ENCODE peak calls at places on chromosome 11, in four cellular contexts. F is heart left ventricle, I is IMR-90, K is spleen. J is an unnamed sample.

GRCh38 chr11:821513-822371 is 3.0 kb downstream of the PNPLA2 start:
- DNase-seq in K (no peak), I (no peak), F (no peak), J (no peak)

GRCh38 chr11:70826541-70826943 is 425.8 kb downstream of the SHANK2 start:
- DNase-seq in K (no peak), F (no peak), I (no peak), J (peak; percentile 25)

GRCh38 chr11:46050065-46050464 is 71.2 kb downstream of the PHF21A start:
- DNase-seq in K (no peak), I (peak; percentile 85), F (no peak), J (no peak)

GRCh38 chr11:127230392-127230791 is 229.8 kb upstream of the KIRREL3 start:
- DNase-seq in I (no peak), F (no peak), K (no peak), J (no peak)

GRCh38 chr11:74676596-74676995 is 54.6 kb downstream of the CHRDL2 start:
- DNase-seq in I (no peak), F (no peak), K (peak; percentile 43), J (no peak)

GRCh38 chr11:130786586-130786985 is 129.7 kb downstream of the SNX19 start:
- DNase-seq in I (no peak), K (no peak), F (no peak), J (no peak)

GRCh38 chr11:118820412-118821357 is 29.7 kb upstream of the DDX6 start:
- DNase-seq in F (peak; percentile 87), K (peak; percentile 85), I (no peak), J (peak; percentile 10)

GRCh38 chr11:73680687-73681086 is 34.3 kb downstream of the PLEKHB1 start:
- DNase-seq in K (no peak), I (peak; percentile 44), F (no peak), J (no peak)

GRCh38 chr11:103699216-103699615 is 337.2 kb upstream of the DDI1 start:
- DNase-seq in I (no peak), F (no peak), K (no peak), J (no peak)

GRCh38 chr11:15113381-15113780 is 1.3 kb upstream of the INSC start:
- DNase-seq in K (peak; percentile 89), F (no peak), I (no peak), J (no peak)

GRCh38 chr11:80758787-80759186 is 1318.0 kb upstream of the TENM4 start:
- DNase-seq in F (no peak), K (no peak), I (no peak), J (no peak)

GRCh38 chr11:31387379-31387778 is 17.7 kb downstream of the DNAJC24 start:
- DNase-seq in K (no peak), F (no peak), I (peak; percentile 16), J (no peak)

GRCh38 chr11:94151311-94151710 is 22.7 kb downstream of the PANX1 start:
- DNase-seq in F (no peak), I (no peak), K (no peak), J (no peak)

GRCh38 chr11:128463386-128463829 is 124.0 kb downstream of the ETS1 start:
- DNase-seq in I (peak; percentile 99), F (no peak), K (no peak), J (no peak)

GRCh38 chr11:45892856-45893255 is 7.4 kb downstream of the MAPK8IP1 start:
- DNase-seq in K (no peak), I (no peak), F (no peak), J (no peak)

GRCh38 chr11:4882543-4882942 is 843 bp downstream of the OR51T1 start:
- DNase-seq in K (no peak), I (no peak), F (no peak), J (no peak)

GRCh38 chr11:63014408-63015055 is 1.1 kb downstream of the SLC22A8 start:
- DNase-seq in F (no peak), K (no peak), I (no peak), J (no peak)

GRCh38 chr11:20193307-20193706 is 33.0 kb upstream of the DBX1 start:
- DNase-seq in F (no peak), K (no peak), I (no peak), J (no peak)

GRCh38 chr11:124310746-124311145 is 3.0 kb downstream of the OR8D1 start:
- DNase-seq in K (no peak), F (no peak), I (peak; percentile 4), J (no peak)

GRCh38 chr11:76524919-76525318 is 80.1 kb downstream of the EMSY start:
- DNase-seq in F (no peak), I (peak; percentile 44), K (no peak), J (no peak)

GRCh38 chr11:44680982-44681597 is 45.7 kb upstream of the TSPAN18 start:
- DNase-seq in K (no peak), I (no peak), F (no peak), J (no peak)

GRCh38 chr11:34208266-34209135 is 103.1 kb downstream of the NAT10 start:
- DNase-seq in K (no peak), I (peak; percentile 39), F (no peak), J (no peak)

GRCh38 chr11:55697817-55698216 is 35.8 kb downstream of the OR4C6 start:
- DNase-seq in I (no peak), K (no peak), F (no peak), J (no peak)

GRCh38 chr11:81869337-81870065 is 864.2 kb downstream of the FAM181B start:
- DNase-seq in F (no peak), K (peak; percentile 76), I (no peak), J (no peak)

GRCh38 chr11:33712436-33712835 is 11.8 kb upstream of the C11orf91 start:
- DNase-seq in I (no peak), F (no peak), K (no peak), J (no peak)

DNA sequence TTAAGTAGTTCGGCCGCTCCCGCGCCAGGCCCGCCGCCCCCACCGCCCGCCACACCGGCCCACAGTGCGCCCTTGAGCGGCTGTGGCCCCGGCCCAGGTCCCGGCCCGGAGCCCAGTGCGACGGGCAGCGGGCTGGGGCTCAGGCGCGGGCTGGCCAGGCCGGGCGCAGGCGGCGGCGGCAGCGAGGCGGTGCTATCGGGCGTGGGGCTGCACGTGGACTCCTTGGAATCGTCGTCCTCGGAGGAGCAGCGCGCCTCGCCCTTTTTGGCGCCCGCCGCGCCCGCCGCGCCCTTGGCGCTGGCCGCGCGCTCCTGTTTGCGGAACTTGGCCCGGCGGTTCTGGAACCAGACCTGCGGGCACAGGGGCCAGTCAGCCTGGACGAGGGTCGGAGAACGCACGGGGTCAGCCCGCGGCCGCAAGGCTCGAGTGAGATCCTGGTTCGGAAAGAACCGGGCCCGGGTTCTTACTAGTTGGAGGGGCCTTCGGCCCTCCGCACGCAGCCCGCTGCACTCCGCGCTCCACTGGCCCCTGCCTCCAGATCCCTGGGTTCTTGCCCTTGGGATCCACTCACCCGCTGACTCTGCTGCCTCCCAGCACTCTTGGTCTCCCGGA is 4.0 kb downstream of the PHOX2A start:
- DNase-seq in F (peak; percentile 82), I (no peak), K (peak; percentile 85), J (peak; percentile 54)
- H3K4me3 ChIP-seq in F (peak overlapping the region; percentile 47), I (no peak overlapping the region), K (peak overlapping the region; percentile 29), J (peak overlapping the region; percentile 100)

DNA sequence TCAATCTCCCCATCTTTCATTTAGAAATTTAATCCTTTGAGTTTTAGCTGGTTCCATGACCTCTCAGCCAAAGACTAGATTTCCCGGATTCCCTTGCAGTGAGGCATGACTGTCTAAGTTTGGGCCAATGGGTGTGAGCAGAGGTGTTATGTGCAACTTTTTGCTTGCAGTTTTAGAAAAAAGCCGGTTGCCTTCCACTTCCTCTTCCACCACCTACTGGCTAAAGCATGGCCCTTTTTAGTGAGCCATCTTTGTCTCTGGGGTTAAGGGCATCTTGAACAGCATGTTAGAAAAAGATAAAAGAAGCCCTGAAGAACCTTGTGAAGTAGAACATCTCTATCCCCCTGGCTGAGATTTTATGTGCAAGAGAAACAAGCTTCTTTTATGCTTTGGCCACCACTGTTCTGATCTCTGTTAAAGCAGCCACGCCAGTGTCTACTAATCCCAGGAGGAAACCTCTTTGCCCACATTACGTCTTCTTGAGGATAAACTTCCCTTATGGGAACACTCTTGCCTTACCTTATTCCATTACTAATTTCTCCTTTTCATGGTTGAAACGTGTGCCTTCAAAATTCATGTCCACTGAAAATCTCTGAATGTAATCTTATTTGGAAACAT is 279.9 kb downstream of the TENM4 start:
- DNase-seq in I (no peak), F (no peak), K (no peak), J (no peak)
- TF ChIP-seq CTCF in I (no peak), F (no peak), K (no peak), J (no peak)

GRCh38 chr11:2175659-2176058 is 4.0 kb upstream of the TH start:
- DNase-seq in I (peak; percentile 52), K (no peak), F (no peak), J (no peak)

GRCh38 chr11:2173761-2174160 is 2.1 kb upstream of the TH start:
- DNase-seq in F (no peak), K (no peak), I (no peak), J (no peak)

GRCh38 chr11:2172676-2173075 is 1.1 kb upstream of the TH start:
- DNase-seq in F (no peak), K (no peak), I (no peak), J (no peak)

GRCh38 chr11:2173150-2173693 is 1.6 kb upstream of the TH start:
- DNase-seq in K (no peak), F (no peak), I (no peak), J (no peak)

DNA sequence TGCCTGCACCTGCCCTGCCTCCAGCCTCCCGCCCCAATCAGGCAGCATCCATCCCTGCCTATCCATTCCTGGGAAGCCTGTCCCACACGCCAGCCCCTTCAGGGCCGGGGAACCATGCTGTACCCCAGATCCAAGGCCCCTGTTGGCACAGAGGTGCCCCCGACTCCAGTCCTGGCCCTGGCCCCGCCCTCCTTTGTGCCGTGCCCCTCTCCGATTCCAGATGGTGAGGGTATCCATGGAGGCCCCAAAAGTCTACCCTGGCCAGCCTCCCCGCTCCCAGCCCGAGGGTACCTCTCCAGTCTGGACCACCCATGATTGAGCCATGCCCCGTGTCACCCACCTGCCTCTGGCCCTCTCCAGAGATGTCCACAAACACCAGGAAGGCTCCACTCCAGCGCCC is 2.7 kb upstream of the TH start:
- DNase-seq in I (no peak), K (no peak), F (no peak), J (no peak)
- H3K4me1 ChIP-seq in I (no peaks in the 10 kb centered on the region), K (no peaks in the 10 kb centered on the region), F (no peaks in the 10 kb centered on the region), J (peaks cover 20% of the 10 kb centered on the region)

GRCh38 chr11:65613091-65613928 is 711 bp downstream of the MAP3K11 start:
- DNase-seq in K (peak; percentile 88), F (no peak), I (no peak), J (no peak)
- H3K4me3 ChIP-seq in K (peak overlapping the region; percentile 92), F (peak overlapping the region; percentile 95), I (peak overlapping the region; percentile 90), J (peak overlapping the region; percentile 77)

J was measured in BE2C.